ENCODE peak calls at places on chromosome 4, in five cellular contexts. One of them, this sample, is unnamed.

GRCh38 chr4:173703076-173703475 is 173.0 kb upstream of the HAND2 start:
- DNase-seq in astrocyte of the cerebellum: no peak
- DNase-seq in MM.1S: no peak
- DNase-seq in NB4: no peak
- DNase-seq in esophagus squamous epithelium: no peak
- DNase-seq in this sample: no peak

GRCh38 chr4:1726146-1726934 is 5.0 kb downstream of the TACC3 start:
- DNase-seq in astrocyte of the cerebellum: peak; percentile 55
- DNase-seq in MM.1S: peak; percentile 84
- DNase-seq in NB4: peak; percentile 93
- DNase-seq in esophagus squamous epithelium: peak; percentile 44
- DNase-seq in this sample: peak; percentile 87

GRCh38 chr4:92307886-92308285 is 4.1 kb downstream of the GRID2 start:
- DNase-seq in MM.1S: no peak
- DNase-seq in esophagus squamous epithelium: no peak
- DNase-seq in astrocyte of the cerebellum: no peak
- DNase-seq in NB4: no peak
- DNase-seq in this sample: no peak

GRCh38 chr4:93660036-93660435 is 168.5 kb upstream of the ATOH1 start:
- DNase-seq in astrocyte of the cerebellum: no peak
- DNase-seq in NB4: no peak
- DNase-seq in MM.1S: no peak
- DNase-seq in esophagus squamous epithelium: no peak
- DNase-seq in this sample: no peak

GRCh38 chr4:173318648-173319211 is 15.4 kb downstream of the HMGB2 start:
- DNase-seq in astrocyte of the cerebellum: peak; percentile 33
- DNase-seq in NB4: peak; percentile 52
- DNase-seq in MM.1S: peak; percentile 51
- DNase-seq in esophagus squamous epithelium: no peak
- DNase-seq in this sample: peak; percentile 56

GRCh38 chr4:1011022-1011694 is at the start of gene FGFRL1:
- DNase-seq in astrocyte of the cerebellum: peak; percentile 55
- DNase-seq in esophagus squamous epithelium: peak; percentile 49
- DNase-seq in NB4: peak; percentile 97
- DNase-seq in MM.1S: no peak
- DNase-seq in this sample: peak; percentile 89

GRCh38 chr4:15809058-15809457 is 30.9 kb downstream of the CD38 start:
- DNase-seq in esophagus squamous epithelium: no peak
- DNase-seq in NB4: peak; percentile 82
- DNase-seq in astrocyte of the cerebellum: no peak
- DNase-seq in MM.1S: peak; percentile 78
- DNase-seq in this sample: no peak

GRCh38 chr4:25993564-25994185 is 79.7 kb downstream of the SMIM20 start:
- DNase-seq in esophagus squamous epithelium: no peak
- DNase-seq in NB4: peak; percentile 69
- DNase-seq in astrocyte of the cerebellum: no peak
- DNase-seq in MM.1S: peak; percentile 21
- DNase-seq in this sample: peak; percentile 17

GRCh38 chr4:106329027-106329618 is 12.8 kb downstream of the AIMP1 start:
- DNase-seq in astrocyte of the cerebellum: peak; percentile 45
- DNase-seq in esophagus squamous epithelium: no peak
- DNase-seq in MM.1S: peak; percentile 29
- DNase-seq in NB4: peak; percentile 55
- DNase-seq in this sample: peak; percentile 33

GRCh38 chr4:53541577-53542206 is 49.6 kb downstream of the LNX1 start:
- DNase-seq in astrocyte of the cerebellum: peak; percentile 77
- DNase-seq in esophagus squamous epithelium: no peak
- DNase-seq in NB4: no peak
- DNase-seq in MM.1S: no peak
- DNase-seq in this sample: peak; percentile 58

GRCh38 chr4:138111462-138112000 is 130.6 kb downstream of the SLC7A11 start:
- DNase-seq in esophagus squamous epithelium: no peak
- DNase-seq in NB4: no peak
- DNase-seq in MM.1S: no peak
- DNase-seq in astrocyte of the cerebellum: peak; percentile 8
- DNase-seq in this sample: no peak

GRCh38 chr4:110840221-110840654 is 217.4 kb upstream of the PITX2 start:
- DNase-seq in esophagus squamous epithelium: no peak
- DNase-seq in MM.1S: no peak
- DNase-seq in astrocyte of the cerebellum: no peak
- DNase-seq in NB4: no peak
- DNase-seq in this sample: peak; percentile 20

GRCh38 chr4:1792832-1793495 is at the start of gene FGFR3:
- DNase-seq in astrocyte of the cerebellum: no peak
- DNase-seq in MM.1S: peak; percentile 38
- DNase-seq in NB4: peak; percentile 51
- DNase-seq in esophagus squamous epithelium: no peak
- DNase-seq in this sample: peak; percentile 41

GRCh38 chr4:184477201-184477999 is 3.0 kb upstream of the IRF2 start:
- DNase-seq in MM.1S: no peak
- DNase-seq in astrocyte of the cerebellum: no peak
- DNase-seq in esophagus squamous epithelium: no peak
- DNase-seq in NB4: no peak
- DNase-seq in this sample: no peak

GRCh38 chr4:26458104-26458503 is 32.2 kb downstream of the CCKAR start:
- DNase-seq in MM.1S: no peak
- DNase-seq in astrocyte of the cerebellum: peak; percentile 32
- DNase-seq in esophagus squamous epithelium: no peak
- DNase-seq in NB4: peak; percentile 24
- DNase-seq in this sample: no peak

GRCh38 chr4:82833696-82834313 is 35.2 kb upstream of the SCD5 start:
- DNase-seq in MM.1S: no peak
- DNase-seq in NB4: no peak
- DNase-seq in astrocyte of the cerebellum: peak; percentile 76
- DNase-seq in esophagus squamous epithelium: no peak
- DNase-seq in this sample: peak; percentile 24

GRCh38 chr4:153152453-153153338 is 51.5 kb upstream of the TRIM2 start:
- DNase-seq in NB4: peak; percentile 66
- DNase-seq in astrocyte of the cerebellum: no peak
- DNase-seq in esophagus squamous epithelium: no peak
- DNase-seq in MM.1S: peak; percentile 31
- DNase-seq in this sample: no peak

GRCh38 chr4:87073570-87074470 is 139.0 kb downstream of the AFF1 start:
- DNase-seq in MM.1S: peak; percentile 78
- DNase-seq in NB4: no peak
- DNase-seq in esophagus squamous epithelium: peak; percentile 1
- DNase-seq in astrocyte of the cerebellum: no peak
- DNase-seq in this sample: no peak

GRCh38 chr4:119152741-119153140 is 17.1 kb downstream of the MYOZ2 start:
- DNase-seq in astrocyte of the cerebellum: no peak
- DNase-seq in MM.1S: no peak
- DNase-seq in NB4: no peak
- DNase-seq in esophagus squamous epithelium: no peak
- DNase-seq in this sample: no peak

GRCh38 chr4:13865871-13866669 is 238.5 kb upstream of the BOD1L1 start:
- DNase-seq in astrocyte of the cerebellum: no peak
- DNase-seq in MM.1S: no peak
- DNase-seq in NB4: no peak
- DNase-seq in esophagus squamous epithelium: no peak
- DNase-seq in this sample: no peak

GRCh38 chr4:56857601-56858301 is 36.2 kb upstream of the SPINK2 start:
- DNase-seq in MM.1S: no peak
- DNase-seq in esophagus squamous epithelium: no peak
- DNase-seq in NB4: peak; percentile 31
- DNase-seq in astrocyte of the cerebellum: no peak
- DNase-seq in this sample: peak; percentile 48

GRCh38 chr4:56861365-56861764 is 39.9 kb upstream of the SPINK2 start:
- DNase-seq in astrocyte of the cerebellum: no peak
- DNase-seq in NB4: no peak
- DNase-seq in MM.1S: no peak
- DNase-seq in esophagus squamous epithelium: no peak
- DNase-seq in this sample: peak; percentile 32

GRCh38 chr4:56858302-56858644 is 36.8 kb upstream of the SPINK2 start:
- DNase-seq in esophagus squamous epithelium: no peak
- DNase-seq in MM.1S: no peak
- DNase-seq in astrocyte of the cerebellum: no peak
- DNase-seq in NB4: no peak
- DNase-seq in this sample: no peak

GRCh38 chr4:56860781-56861180 is 39.3 kb upstream of the SPINK2 start:
- DNase-seq in esophagus squamous epithelium: no peak
- DNase-seq in MM.1S: no peak
- DNase-seq in astrocyte of the cerebellum: no peak
- DNase-seq in NB4: no peak
- DNase-seq in this sample: no peak

DNA sequence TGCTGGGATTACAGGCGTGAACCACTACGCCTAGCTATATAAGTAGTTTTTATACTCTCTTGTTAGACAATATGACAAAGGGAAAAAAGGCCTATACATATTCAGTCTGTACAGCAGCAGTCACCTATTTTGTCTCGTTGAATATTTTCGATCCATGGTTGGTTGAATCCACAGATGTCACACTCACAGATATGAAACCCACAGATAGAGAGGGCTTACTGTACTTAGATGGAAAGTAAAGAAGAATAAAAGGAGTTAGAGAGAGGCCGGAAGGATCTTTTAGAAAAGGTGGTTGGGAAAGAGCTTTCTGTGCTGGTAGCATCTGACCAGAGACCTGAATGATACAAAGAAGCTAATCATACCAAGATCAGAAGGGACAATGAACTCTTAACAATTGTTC is 38.3 kb upstream of the SPINK2 start:
- DNase-seq in esophagus squamous epithelium: no peak
- DNase-seq in NB4: no peak
- DNase-seq in MM.1S: no peak
- DNase-seq in astrocyte of the cerebellum: no peak
- DNase-seq in this sample: no peak
- TF ChIP-seq CTCF in esophagus squamous epithelium: no peak
- TF ChIP-seq CTCF in NB4: no peak
- TF ChIP-seq CTCF in MM.1S: no peak
- TF ChIP-seq CTCF in astrocyte of the cerebellum: no peak
- TF ChIP-seq CTCF in this sample: no peak

GRCh38 chr4:104015680-104016079 is 295.9 kb upstream of the TACR3 start:
- DNase-seq in NB4: peak; percentile 25
- DNase-seq in MM.1S: peak; percentile 13
- DNase-seq in astrocyte of the cerebellum: no peak
- DNase-seq in esophagus squamous epithelium: no peak
- DNase-seq in this sample: peak; percentile 38
- TF ChIP-seq CTCF in NB4: peak; percentile 17
- TF ChIP-seq CTCF in MM.1S: peak; percentile 34
- TF ChIP-seq CTCF in astrocyte of the cerebellum: peak; percentile 36
- TF ChIP-seq CTCF in esophagus squamous epithelium: peak; percentile 26
- TF ChIP-seq CTCF in this sample: peak; percentile 33

DNA sequence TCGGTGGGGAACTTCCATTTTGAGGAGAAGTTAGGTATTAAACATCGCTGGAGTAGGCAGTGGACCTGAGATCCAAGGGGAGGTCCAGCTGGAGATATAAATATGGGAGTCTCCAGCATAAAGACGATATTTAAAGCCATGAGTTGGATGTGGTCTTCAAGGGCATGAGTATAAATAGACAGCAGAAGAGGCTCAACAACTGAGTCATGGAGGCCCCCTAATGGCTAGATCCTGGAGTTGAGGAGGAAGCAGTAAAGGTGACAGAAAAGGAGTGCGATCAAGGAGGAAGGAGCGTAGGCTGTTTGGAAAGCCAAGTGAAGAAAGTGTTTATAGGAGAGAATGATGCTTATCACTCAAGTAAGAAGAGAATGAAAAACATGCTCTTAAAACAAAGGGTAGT is 18.1 kb upstream of the APBB2 start:
- DNase-seq in MM.1S: no peak
- DNase-seq in astrocyte of the cerebellum: no peak
- DNase-seq in NB4: peak; percentile 35
- DNase-seq in esophagus squamous epithelium: no peak
- DNase-seq in this sample: no peak
- TF ChIP-seq CTCF in MM.1S: peak; percentile 3
- TF ChIP-seq CTCF in astrocyte of the cerebellum: no peak
- TF ChIP-seq CTCF in NB4: peak; percentile 30
- TF ChIP-seq CTCF in esophagus squamous epithelium: no peak
- TF ChIP-seq CTCF in this sample: no peak

GRCh38 chr4:77355731-77356130 is 198.7 kb downstream of the CCNG2 start:
- DNase-seq in esophagus squamous epithelium: no peak
- DNase-seq in MM.1S: no peak
- DNase-seq in astrocyte of the cerebellum: no peak
- DNase-seq in NB4: no peak
- DNase-seq in this sample: no peak
- TF ChIP-seq CTCF in esophagus squamous epithelium: no peak
- TF ChIP-seq CTCF in MM.1S: no peak
- TF ChIP-seq CTCF in astrocyte of the cerebellum: no peak
- TF ChIP-seq CTCF in NB4: no peak
- TF ChIP-seq CTCF in this sample: no peak

This sample was measured in MCF 10A.